ENCODE peak calls at places on chromosomes 4 and X, in four cellular contexts. W, Y, V and E are unnamed samples.

GRCh38 chrX:70664726-70665125 is 220.1 kb downstream of the DLG3 start:
- DNase-seq in W (no peak), Y (peak), V (peak), E (peak)

GRCh38 chrX:151852294-151852693 is 60.4 kb upstream of the MAGEA4 start:
- DNase-seq in W (no peak), Y (no peak), V (no peak), E (no peak)

GRCh38 chr4:62571494-62571893 is 1371.4 kb downstream of the ADGRL3 start:
- DNase-seq in W (no peak), Y (no peak), V (no peak), E (no peak)

GRCh38 chr4:151994429-151994828 is 233.6 kb upstream of the GATB start:
- DNase-seq in W (no peak), Y (no peak), V (no peak), E (no peak)

GRCh38 chrX:23003121-23003520 is 3.4 kb downstream of the DDX53 start:
- DNase-seq in W (no peak), Y (no peak), V (no peak), E (no peak)

GRCh38 chr4:159273126-159273438 is 170.2 kb downstream of the RAPGEF2 start:
- DNase-seq in W (no peak), Y (no peak), V (no peak), E (no peak)

GRCh38 chr4:168153596-168154440 is 61.5 kb downstream of the ANXA10 start:
- DNase-seq in W (peak), Y (peak), V (peak), E (peak)

GRCh38 chr4:71217688-71218087 is 121.1 kb upstream of the SLC4A4 start:
- DNase-seq in W (no peak), Y (no peak), V (no peak), E (no peak)

GRCh38 chr4:125461676-125462363 is 147.1 kb downstream of the FAT4 start:
- DNase-seq in W (no peak), Y (no peak), V (no peak), E (no peak)

GRCh38 chr4:143599827-143600226 is 86.3 kb downstream of the SMARCA5 start:
- DNase-seq in W (no peak), Y (no peak), V (no peak), E (no peak)

GRCh38 chr4:85677286-85677685 is 202.3 kb downstream of the ARHGAP24 start:
- DNase-seq in W (no peak), Y (no peak), V (no peak), E (no peak)

GRCh38 chr4:114927881-114928280 is 185.5 kb downstream of the NDST4 start:
- DNase-seq in W (no peak), Y (no peak), V (no peak), E (no peak)

GRCh38 chr4:56627985-56628384 is 53.1 kb downstream of the HOPX start:
- DNase-seq in W (no peak), Y (no peak), V (no peak), E (no peak)

GRCh38 chr4:167629272-167629671 is 395.0 kb upstream of the SPOCK3 start:
- DNase-seq in W (no peak), Y (no peak), V (no peak), E (no peak)

GRCh38 chr4:6115746-6116586 is 84.4 kb downstream of the JAKMIP1 start:
- DNase-seq in W (no peak), Y (no peak), V (no peak), E (no peak)

GRCh38 chr4:117324851-117325491 is 239.6 kb upstream of the TRAM1L1 start:
- DNase-seq in W (no peak), Y (no peak), V (no peak), E (no peak)

GRCh38 chrX:130125090-130125489 is 14.8 kb upstream of the ELF4 start:
- DNase-seq in W (no peak), Y (no peak), V (no peak), E (no peak)

GRCh38 chr4:82284475-82284857 is 89.3 kb downstream of the HNRNPD start:
- DNase-seq in W (no peak), Y (no peak), V (no peak), E (peak)

GRCh38 chr4:110869862-110870577 is 247.1 kb upstream of the PITX2 start:
- DNase-seq in W (no peak), Y (no peak), V (no peak), E (no peak)

GRCh38 chr4:168604496-168605373 is 107.9 kb downstream of the PALLD start:
- DNase-seq in W (no peak), Y (peak), V (no peak), E (peak)

GRCh38 chrX:97234471-97235097 is 350.9 kb downstream of the RPA4 start:
- DNase-seq in W (no peak), Y (no peak), V (no peak), E (no peak)